ENCODE peak calls at places on chromosomes 6 and 20, in five cellular contexts. T is IMR-90, L is NCI-H1092, E is NCI-H345, P is dorsolateral prefrontal cortex. Q is an unnamed sample.

GRCh38 chr6:82217014-82217621 is 30.4 kb downstream of the IBTK start:
- DNase-seq in E (no peak), L (no peak), T (no peak), P (no peak), Q (no peak)

GRCh38 chr20:2507464-2507863 is 1.3 kb downstream of the ZNF343 start:
- DNase-seq in E (no peak), P (no peak), T (peak; percentile 28), L (no peak), Q (no peak)

GRCh38 chr20:40508821-40509220 is 180.2 kb downstream of the MAFB start:
- DNase-seq in P (no peak), T (no peak), E (no peak), L (no peak), Q (no peak)

GRCh38 chr6:135837735-135838449 is 13.6 kb upstream of the PDE7B start:
- DNase-seq in P (no peak), E (no peak), L (no peak), T (no peak), Q (no peak)

GRCh38 chr20:11001767-11002540 is 328.2 kb upstream of the JAG1 start:
- DNase-seq in T (peak; percentile 56), L (no peak), P (no peak), E (no peak), Q (no peak)

GRCh38 chr6:33166811-33167210 is 25.5 kb downstream of the COL11A2 start:
- DNase-seq in E (no peak), T (no peak), L (no peak), P (no peak), Q (no peak)

GRCh38 chr20:10490706-10491105 is 55.6 kb downstream of the SLX4IP start:
- DNase-seq in E (peak; percentile 35), T (peak; percentile 21), P (no peak), L (no peak), Q (no peak)

GRCh38 chr20:22471156-22471836 is 113.1 kb downstream of the FOXA2 start:
- DNase-seq in T (no peak), E (peak; percentile 40), P (no peak), L (no peak), Q (no peak)

GRCh38 chr20:42441196-42441861 is 748.4 kb downstream of the PTPRT start:
- DNase-seq in E (no peak), T (no peak), P (no peak), L (no peak), Q (no peak)

GRCh38 chr6:139587469-139587868 is 213.0 kb upstream of the CITED2 start:
- DNase-seq in P (no peak), T (peak; percentile 93), E (no peak), L (no peak), Q (no peak)

GRCh38 chr20:32572271-32572968 is 12.7 kb downstream of the NOL4L start:
- DNase-seq in L (no peak), P (no peak), T (no peak), E (no peak), Q (no peak)

GRCh38 chr20:41530923-41531322 is 87.3 kb downstream of the CHD6 start:
- DNase-seq in E (no peak), P (no peak), T (no peak), L (no peak), Q (no peak)